ENCODE peak calls at places on chromosomes 7 and 10, in four cellular contexts. L is NCI-H1105, W is EH, F is KBM-7. E is an unnamed sample.

GRCh38 chr7:137609500-137609899 is 237.3 kb downstream of the DGKI start:
- DNase-seq in L (no peak), W (peak), F (no peak), E (no peak)

GRCh38 chr10:129771024-129771423 is 193.1 kb downstream of the EBF3 start:
- DNase-seq in L (no peak), W (no peak), F (no peak), E (no peak)

GRCh38 chr7:56048245-56048644 is 3.0 kb downstream of the PSPH start:
- DNase-seq in L (no peak), W (no peak), F (no peak), E (no peak)

GRCh38 chr10:114352653-114353298 is 51.5 kb downstream of the AFAP1L2 start:
- DNase-seq in L (no peak), W (no peak), F (no peak), E (no peak)

GRCh38 chr10:79081353-79082034 is 12.7 kb downstream of the ZMIZ1 start:
- DNase-seq in L (no peak), W (peak), F (peak), E (peak)

GRCh38 chr7:128409435-128410091 is at the start of gene IMPDH1:
- DNase-seq in L (peak), W (peak), F (peak), E (peak)

GRCh38 chr7:70681847-70682350 is 450.0 kb upstream of the GALNT17 start:
- DNase-seq in L (no peak), W (peak), F (no peak), E (no peak)

GRCh38 chr10:117137031-117137910 is 799 bp downstream of the VAX1 start:
- DNase-seq in L (peak), W (peak), F (no peak), E (peak)

GRCh38 chr7:159004411-159004810 is 140.3 kb downstream of the VIPR2 start:
- DNase-seq in L (no peak), W (no peak), F (no peak), E (no peak)

GRCh38 chr7:16587785-16588184 is 57.8 kb downstream of the ANKMY2 start:
- DNase-seq in L (peak), W (no peak), F (no peak), E (no peak)

GRCh38 chr10:108521827-108522503 is 1357.5 kb upstream of the SORCS1 start:
- DNase-seq in L (peak), W (no peak), F (no peak), E (no peak)

GRCh38 chr10:110527731-110528171 is 30.0 kb downstream of the DUSP5 start:
- DNase-seq in L (no peak), W (peak), F (no peak), E (peak)

GRCh38 chr7:44975331-44976039 is 3.3 kb downstream of the MYO1G start:
- DNase-seq in L (no peak), W (no peak), F (no peak), E (no peak)

GRCh38 chr7:70712942-70713341 is 419.0 kb upstream of the GALNT17 start:
- DNase-seq in L (no peak), W (no peak), F (no peak), E (no peak)

GRCh38 chr7:130151591-130152269 is 53.5 kb downstream of the TMEM209 start:
- DNase-seq in L (no peak), W (peak), F (no peak), E (peak)

GRCh38 chr7:65475734-65476319 is 102.2 kb downstream of the ZNF92 start:
- DNase-seq in L (no peak), W (no peak), F (peak), E (peak)

GRCh38 chr10:57202356-57202755 is 841.3 kb upstream of the ZWINT start:
- DNase-seq in L (no peak), W (no peak), F (no peak), E (no peak)

GRCh38 chr10:102211615-102212299 is 14.3 kb upstream of the ELOVL3 start:
- DNase-seq in L (no peak), W (no peak), F (no peak), E (no peak)

GRCh38 chr7:129213828-129214227 is 11.0 kb upstream of the AHCYL2 start:
- DNase-seq in L (no peak), W (peak), F (peak), E (peak)

GRCh38 chr10:116833986-116834760 is 15.1 kb upstream of the ENO4 start:
- DNase-seq in L (peak), W (no peak), F (no peak), E (no peak)

GRCh38 chr10:35041502-35041879 is 48.6 kb downstream of the CUL2 start:
- DNase-seq in L (no peak), W (no peak), F (no peak), E (peak)

GRCh38 chr10:79322616-79323566 is 24.4 kb upstream of the PPIF start:
- DNase-seq in L (no peak), W (peak), F (peak), E (peak)

GRCh38 chr10:10872035-10872673 is 145.5 kb upstream of the CELF2 start:
- DNase-seq in L (no peak), W (peak), F (no peak), E (peak)

GRCh38 chr10:77922551-77923179 is 3.9 kb downstream of the DLG5 start:
- DNase-seq in L (no peak), W (no peak), F (no peak), E (no peak)

GRCh38 chr10:43409385-43410109 is 561 bp upstream of the HNRNPF start:
- DNase-seq in L (no peak), W (peak), F (no peak), E (no peak)

GRCh38 chr7:129664029-129665012 is 52.8 kb downstream of the NRF1 start:
- DNase-seq in L (peak), W (peak), F (peak), E (peak)

E was measured in iris pigment epithelial cell.